ENCODE peak calls at places on chromosomes 12 and 14, in four cellular contexts. One of them, this sample, is unnamed.
A peak's percentile ranks its signal among the peaks of the same experiment; 100 is the strongest.

GRCh38 chr12:113131556-113131955 is 4.0 kb downstream of the RASAL1 start:
- DNase-seq in retinal pigment epithelial cell: no peak
- DNase-seq in cardiac muscle cell: no peak
- DNase-seq in pancreas: no peak
- DNase-seq in this sample: no peak

GRCh38 chr12:4434299-4434698 is 11.3 kb downstream of the FGF6 start:
- DNase-seq in retinal pigment epithelial cell: no peak
- DNase-seq in cardiac muscle cell: no peak
- DNase-seq in pancreas: no peak
- DNase-seq in this sample: no peak

GRCh38 chr12:104942075-104942474 is 16.0 kb downstream of the SLC41A2 start:
- DNase-seq in retinal pigment epithelial cell: no peak
- DNase-seq in cardiac muscle cell: no peak
- DNase-seq in pancreas: no peak
- DNase-seq in this sample: no peak

GRCh38 chr12:108308432-108308831 is 30.7 kb downstream of the CMKLR1 start:
- DNase-seq in retinal pigment epithelial cell: no peak
- DNase-seq in cardiac muscle cell: no peak
- DNase-seq in pancreas: no peak
- DNase-seq in this sample: no peak

GRCh38 chr14:59695198-59695597 is 118.6 kb upstream of the CCDC175 start:
- DNase-seq in retinal pigment epithelial cell: no peak
- DNase-seq in cardiac muscle cell: no peak
- DNase-seq in pancreas: no peak
- DNase-seq in this sample: no peak

GRCh38 chr14:50812856-50813543 is 18.0 kb downstream of the NIN start:
- DNase-seq in retinal pigment epithelial cell: no peak
- DNase-seq in cardiac muscle cell: no peak
- DNase-seq in pancreas: no peak
- DNase-seq in this sample: no peak

GRCh38 chr14:59688224-59689170 is 111.9 kb upstream of the CCDC175 start:
- DNase-seq in retinal pigment epithelial cell: peak; percentile 37
- DNase-seq in cardiac muscle cell: peak; percentile 75
- DNase-seq in pancreas: no peak
- DNase-seq in this sample: peak; percentile 32

GRCh38 chr14:72169521-72169920 is 237.3 kb downstream of the RGS6 start:
- DNase-seq in retinal pigment epithelial cell: no peak
- DNase-seq in cardiac muscle cell: no peak
- DNase-seq in pancreas: no peak
- DNase-seq in this sample: no peak

GRCh38 chr12:38484821-38485220 is 168.2 kb downstream of the ALG10B start:
- DNase-seq in retinal pigment epithelial cell: no peak
- DNase-seq in cardiac muscle cell: no peak
- DNase-seq in pancreas: no peak
- DNase-seq in this sample: no peak

GRCh38 chr12:2631613-2632350 is 163.0 kb upstream of the FKBP4 start:
- DNase-seq in retinal pigment epithelial cell: no peak
- DNase-seq in cardiac muscle cell: no peak
- DNase-seq in pancreas: no peak
- DNase-seq in this sample: no peak

GRCh38 chr14:99793213-99794155 is at the start of gene EML1:
- DNase-seq in retinal pigment epithelial cell: no peak
- DNase-seq in cardiac muscle cell: peak; percentile 89
- DNase-seq in pancreas: peak; percentile 86
- DNase-seq in this sample: no peak

GRCh38 chr12:50039151-50039835 is 14.0 kb upstream of the RACGAP1 start:
- DNase-seq in retinal pigment epithelial cell: no peak
- DNase-seq in cardiac muscle cell: peak; percentile 86
- DNase-seq in pancreas: peak; percentile 59
- DNase-seq in this sample: no peak

GRCh38 chr12:101441835-101442234 is 33.3 kb upstream of the SPIC start:
- DNase-seq in retinal pigment epithelial cell: no peak
- DNase-seq in cardiac muscle cell: no peak
- DNase-seq in pancreas: no peak
- DNase-seq in this sample: no peak

GRCh38 chr14:53055003-53055402 is 98.1 kb downstream of the DDHD1 start:
- DNase-seq in retinal pigment epithelial cell: no peak
- DNase-seq in cardiac muscle cell: peak; percentile 73
- DNase-seq in pancreas: no peak
- DNase-seq in this sample: peak; percentile 48

GRCh38 chr14:60805881-60806569 is 71.5 kb downstream of the MNAT1 start:
- DNase-seq in retinal pigment epithelial cell: no peak
- DNase-seq in cardiac muscle cell: peak; percentile 34
- DNase-seq in pancreas: no peak
- DNase-seq in this sample: peak; percentile 44

GRCh38 chr12:12790956-12791355 is 5.5 kb downstream of the APOLD1 start:
- DNase-seq in retinal pigment epithelial cell: no peak
- DNase-seq in cardiac muscle cell: no peak
- DNase-seq in pancreas: no peak
- DNase-seq in this sample: no peak

GRCh38 chr12:75878382-75878720 is 153.2 kb downstream of the PHLDA1 start:
- DNase-seq in retinal pigment epithelial cell: peak; percentile 90
- DNase-seq in cardiac muscle cell: peak; percentile 82
- DNase-seq in pancreas: no peak
- DNase-seq in this sample: no peak

DNA sequence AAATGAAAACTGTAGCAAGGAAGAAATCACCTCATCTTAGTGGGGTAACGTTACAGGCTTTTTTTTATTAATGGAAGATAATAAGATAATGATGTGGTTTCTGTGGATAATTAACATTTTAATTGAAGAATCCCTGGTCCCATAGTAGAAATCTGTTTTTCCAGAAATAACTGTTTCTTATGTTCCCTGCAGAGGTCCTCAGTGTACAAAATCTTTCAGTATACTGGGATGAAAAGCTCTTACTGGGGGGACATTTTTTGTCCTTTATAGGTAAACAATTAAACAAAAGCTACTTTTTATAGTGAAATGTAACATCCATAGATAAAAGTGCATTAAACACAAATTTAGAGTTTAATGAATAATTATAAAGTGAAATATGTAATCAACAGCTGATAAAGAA is 312.2 kb downstream of the ATXN7L3B start:
- DNase-seq in retinal pigment epithelial cell: no peak
- DNase-seq in cardiac muscle cell: no peak
- DNase-seq in pancreas: no peak
- DNase-seq in this sample: no peak
- TF ChIP-seq CTCF in retinal pigment epithelial cell: peak; percentile 17
- TF ChIP-seq CTCF in cardiac muscle cell: no peak
- TF ChIP-seq CTCF in pancreas: no peak
- TF ChIP-seq CTCF in this sample: no peak

DNA sequence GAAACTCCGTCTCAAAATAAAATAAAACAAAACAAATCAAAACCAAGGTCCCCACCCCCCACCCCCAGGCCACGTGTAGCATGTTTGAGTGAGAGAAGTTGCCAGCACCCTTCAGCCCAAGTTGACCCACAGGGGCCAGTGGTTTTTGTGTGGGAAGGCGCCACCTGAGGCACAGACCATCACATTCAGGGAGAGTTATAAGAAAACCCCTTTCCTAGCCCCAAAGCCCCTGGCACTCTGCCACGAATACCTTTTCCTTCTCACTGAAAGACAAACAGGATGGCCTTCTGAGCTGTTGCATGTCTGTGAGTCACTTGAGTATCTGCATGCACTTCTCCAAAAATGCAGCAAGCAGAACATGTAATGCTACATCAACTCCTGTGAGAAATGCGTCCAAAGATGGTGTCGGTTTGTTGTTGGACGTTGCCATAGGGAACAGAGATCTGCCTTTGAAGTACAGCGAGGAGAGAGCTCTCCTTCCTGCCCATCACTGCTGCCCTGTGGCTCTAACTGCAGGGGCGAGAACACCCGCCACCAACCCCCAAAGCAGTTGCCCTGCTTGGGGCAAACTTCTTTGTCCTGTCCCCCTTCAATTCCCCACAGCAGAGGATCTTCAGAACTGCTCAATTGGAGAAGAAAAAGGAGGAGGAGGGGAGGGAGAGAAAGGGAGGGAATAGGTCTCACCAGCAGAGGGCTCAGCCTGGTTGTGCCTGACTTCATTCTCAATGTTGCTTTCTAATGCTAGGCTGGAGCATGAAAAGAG is 2.7 kb upstream of the TRAF3 start:
- DNase-seq in retinal pigment epithelial cell: no peak
- DNase-seq in cardiac muscle cell: peak; percentile 83
- DNase-seq in pancreas: peak; percentile 30
- DNase-seq in this sample: no peak
- H3K4me3 ChIP-seq in retinal pigment epithelial cell: no peak overlapping the region
- H3K4me3 ChIP-seq in cardiac muscle cell: no peak overlapping the region
- H3K4me3 ChIP-seq in pancreas: no peak overlapping the region
- H3K4me3 ChIP-seq in this sample: no peak overlapping the region

DNA sequence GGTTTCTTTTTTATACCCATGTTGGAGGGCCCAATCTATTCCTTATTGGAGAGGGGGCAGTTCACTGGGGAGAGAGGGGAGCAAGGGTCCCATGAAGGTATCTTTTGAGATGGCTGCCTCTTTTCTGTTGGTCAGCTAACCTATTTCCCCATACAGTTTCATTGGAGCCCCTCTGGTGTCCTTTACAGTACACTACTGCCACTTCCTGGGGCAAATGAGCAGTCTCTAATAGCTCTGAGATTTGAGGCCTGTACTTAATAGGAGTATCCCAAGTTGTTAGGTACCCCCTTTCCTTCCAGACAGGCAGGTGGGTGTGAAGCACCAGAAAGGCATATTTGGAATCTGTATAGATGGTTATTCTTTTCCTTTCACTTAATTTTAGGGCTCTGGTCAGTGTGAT is 41.3 kb upstream of the RNU6-8 start:
- DNase-seq in retinal pigment epithelial cell: no peak
- DNase-seq in cardiac muscle cell: peak; percentile 35
- DNase-seq in pancreas: no peak
- DNase-seq in this sample: no peak
- TF ChIP-seq CTCF in retinal pigment epithelial cell: peak; percentile 16
- TF ChIP-seq CTCF in cardiac muscle cell: peak; percentile 23
- TF ChIP-seq CTCF in pancreas: no peak
- TF ChIP-seq CTCF in this sample: peak; percentile 29

GRCh38 chr14:96592591-96593388 is 90.6 kb downstream of the PAPOLA start:
- DNase-seq in retinal pigment epithelial cell: no peak
- DNase-seq in cardiac muscle cell: peak; percentile 53
- DNase-seq in pancreas: peak; percentile 22
- DNase-seq in this sample: no peak
- H3K4me3 ChIP-seq in retinal pigment epithelial cell: peak overlapping the region; percentile 51
- H3K4me3 ChIP-seq in cardiac muscle cell: peak overlapping the region; percentile 32
- H3K4me3 ChIP-seq in pancreas: peak overlapping the region; percentile 38
- H3K4me3 ChIP-seq in this sample: peak overlapping the region; percentile 31

DNA sequence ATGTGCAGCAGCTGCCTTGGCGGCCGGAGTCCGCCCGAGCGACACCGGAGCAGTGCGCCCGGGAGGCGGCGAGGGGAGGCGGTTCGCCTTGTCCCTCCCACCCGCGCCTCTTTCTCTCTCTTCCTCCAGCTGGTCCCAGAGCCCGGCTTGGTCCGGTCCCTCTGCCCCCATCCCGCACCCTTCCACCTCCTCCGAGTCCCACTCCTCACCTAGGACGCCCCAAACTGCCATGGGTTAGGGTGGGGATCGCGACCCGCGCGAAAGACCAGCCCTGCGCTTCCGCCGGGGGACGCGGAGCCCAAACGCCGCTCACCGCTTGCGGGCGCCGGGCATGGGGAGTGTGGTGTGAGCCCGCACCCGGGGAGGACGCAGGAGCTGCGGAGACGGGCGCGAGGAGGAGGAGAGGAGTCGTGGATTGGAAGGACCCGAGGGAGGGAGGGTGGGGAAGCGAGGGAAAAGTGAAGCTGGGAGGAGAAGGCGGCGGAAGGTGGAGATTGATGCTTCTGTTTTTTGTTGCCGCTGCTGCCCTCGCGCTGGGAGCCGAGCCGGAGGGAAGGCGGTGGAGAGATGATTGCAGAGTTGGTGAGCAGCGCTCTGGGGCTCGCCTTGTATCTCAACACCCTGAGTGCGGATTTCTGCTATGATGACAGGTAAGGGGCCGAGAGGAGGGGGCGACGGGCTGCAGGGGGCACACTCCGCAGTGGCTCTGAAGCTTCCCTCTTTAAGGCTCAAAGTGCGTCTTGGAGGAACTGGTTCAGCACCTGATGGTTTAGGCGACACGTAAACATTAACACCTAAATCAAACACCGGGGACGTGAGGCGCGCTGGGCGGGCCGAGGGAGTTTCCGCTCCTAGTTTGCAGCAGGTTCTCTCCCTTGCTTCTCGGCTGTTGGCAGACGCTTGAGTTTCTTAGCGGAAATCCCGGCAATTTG is 580 bp downstream of the TMTC2 start:
- DNase-seq in retinal pigment epithelial cell: no peak
- DNase-seq in cardiac muscle cell: peak; percentile 41
- DNase-seq in pancreas: peak; percentile 71
- DNase-seq in this sample: no peak
- TF ChIP-seq CTCF in retinal pigment epithelial cell: no peak
- TF ChIP-seq CTCF in cardiac muscle cell: no peak
- TF ChIP-seq CTCF in pancreas: no peak
- TF ChIP-seq CTCF in this sample: no peak

GRCh38 chr14:79280400-79280670 is 931.0 kb downstream of the DIO2 start:
- DNase-seq in retinal pigment epithelial cell: no peak
- DNase-seq in cardiac muscle cell: no peak
- DNase-seq in pancreas: no peak
- DNase-seq in this sample: no peak

GRCh38 chr14:79279645-79280399 is 931.5 kb downstream of the DIO2 start:
- DNase-seq in retinal pigment epithelial cell: no peak
- DNase-seq in cardiac muscle cell: no peak
- DNase-seq in pancreas: peak; percentile 8
- DNase-seq in this sample: no peak

GRCh38 chr14:79275367-79275655 is 936.0 kb downstream of the DIO2 start:
- DNase-seq in retinal pigment epithelial cell: no peak
- DNase-seq in cardiac muscle cell: no peak
- DNase-seq in pancreas: no peak
- DNase-seq in this sample: no peak

GRCh38 chr14:79278798-79279644 is 932.3 kb downstream of the DIO2 start:
- DNase-seq in retinal pigment epithelial cell: peak; percentile 76
- DNase-seq in cardiac muscle cell: peak; percentile 86
- DNase-seq in pancreas: peak; percentile 91
- DNase-seq in this sample: peak; percentile 43

DNA sequence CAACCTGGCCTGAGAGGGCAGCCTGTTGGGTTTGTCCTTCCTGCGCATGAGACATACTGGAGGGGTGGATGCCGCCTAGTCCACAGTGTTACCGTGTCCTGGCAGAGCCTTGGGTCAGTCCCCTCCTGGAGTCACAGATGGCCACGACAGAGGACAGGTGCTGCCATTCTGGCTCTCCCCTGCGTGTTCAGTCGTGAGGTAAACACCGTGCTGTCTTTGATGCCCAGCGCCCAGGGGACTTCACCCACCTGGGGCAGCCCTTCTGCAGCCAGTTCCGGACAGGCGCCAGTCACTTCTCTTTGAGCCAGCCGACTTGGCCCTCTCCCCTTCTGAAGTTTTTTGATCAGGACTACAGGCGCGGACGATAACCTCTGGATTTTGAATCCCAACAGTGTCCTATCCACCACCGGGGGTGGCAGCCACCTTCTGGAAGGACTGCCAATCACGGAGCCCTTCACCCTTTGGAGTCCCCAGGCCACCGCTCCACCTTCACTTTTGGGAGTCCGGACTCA is 933.0 kb downstream of the DIO2 start:
- DNase-seq in retinal pigment epithelial cell: no peak
- DNase-seq in cardiac muscle cell: no peak
- DNase-seq in pancreas: peak; percentile 12
- DNase-seq in this sample: no peak
- H3K4me3 ChIP-seq in retinal pigment epithelial cell: peak overlapping the region; percentile 63
- H3K4me3 ChIP-seq in cardiac muscle cell: peak overlapping the region; percentile 41
- H3K4me3 ChIP-seq in pancreas: peak overlapping the region; percentile 59
- H3K4me3 ChIP-seq in this sample: peak overlapping the region; percentile 43

DNA sequence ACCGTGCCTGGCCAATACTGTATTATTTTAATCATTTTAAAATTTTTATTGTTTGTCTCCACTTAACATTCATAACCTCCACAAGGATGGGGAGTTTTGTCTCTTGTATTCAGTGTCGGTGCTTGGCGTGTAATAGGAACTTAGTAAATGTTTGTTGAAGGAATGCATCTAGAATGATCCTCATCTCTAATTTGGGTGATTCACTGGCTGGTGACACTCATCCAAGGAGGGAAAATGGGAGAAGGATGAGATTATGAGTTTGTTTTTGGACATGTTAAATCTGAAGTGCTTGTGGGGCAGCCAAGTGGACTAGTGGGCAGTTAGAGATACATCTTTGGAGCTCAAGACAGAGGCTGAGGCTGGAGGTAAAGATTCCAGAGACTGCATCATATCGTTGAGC is 5.1 kb downstream of the KLC1 start:
- DNase-seq in retinal pigment epithelial cell: no peak
- DNase-seq in cardiac muscle cell: no peak
- DNase-seq in pancreas: no peak
- DNase-seq in this sample: no peak
- TF ChIP-seq CTCF in retinal pigment epithelial cell: no peak
- TF ChIP-seq CTCF in cardiac muscle cell: no peak
- TF ChIP-seq CTCF in pancreas: no peak
- TF ChIP-seq CTCF in this sample: no peak